ENCODE peak calls at places on chromosome 13, in four cellular contexts. W is kidney epithelial cell, T is endothelial cell of umbilical vein, Y is ascending aorta. E is an unnamed sample. For H3K27me3, the result is how much of the 10 kb centered on the place peaks cover.

GRCh38 chr13:51501592-51502205 is 48.9 kb upstream of the INTS6 start:
- DNase-seq in W (no peak), T (no peak), Y (no peak), E (no peak)

GRCh38 chr13:81318231-81319019 is 977.5 kb upstream of the SPRY2 start:
- DNase-seq in W (no peak), T (no peak), Y (no peak), E (no peak)

GRCh38 chr13:39040206-39040605 is 1.9 kb downstream of the NHLRC3 start:
- DNase-seq in W (no peak), T (no peak), Y (no peak), E (no peak)

GRCh38 chr13:101230271-101230890 is 185.9 kb downstream of the NALCN start:
- DNase-seq in W (no peak), T (no peak), Y (no peak), E (no peak)

GRCh38 chr13:85543144-85543543 is 256.1 kb downstream of the SLITRK6 start:
- DNase-seq in W (no peak), T (no peak), Y (no peak), E (no peak)

GRCh38 chr13:20997301-20998061 is 63.9 kb downstream of the LATS2 start:
- DNase-seq in W (peak), T (peak), Y (no peak), E (no peak)

GRCh38 chr13:77729502-77730221 is 32.2 kb downstream of the SLAIN1 start:
- DNase-seq in W (no peak), T (no peak), Y (no peak), E (no peak)

GRCh38 chr13:77521194-77521593 is 14.3 kb upstream of the SCEL start:
- DNase-seq in W (peak), T (peak), Y (no peak), E (no peak)

GRCh38 chr13:32150239-32150638 is 118.7 kb downstream of the FRY start:
- DNase-seq in W (no peak), T (no peak), Y (no peak), E (no peak)

GRCh38 chr13:93151277-93151676 is 75.3 kb upstream of the GPC6 start:
- DNase-seq in W (peak), T (no peak), Y (no peak), E (no peak)

GRCh38 chr13:40261947-40262346 is 404.5 kb downstream of the FOXO1 start:
- DNase-seq in W (no peak), T (no peak), Y (no peak), E (no peak)

GRCh38 chr13:29754486-29754806 is 96.0 kb downstream of the UBL3 start:
- DNase-seq in W (no peak), T (peak), Y (no peak), E (no peak)

GRCh38 chr13:112184851-112185371 is 118.0 kb downstream of the SOX1 start:
- DNase-seq in W (no peak), T (no peak), Y (no peak), E (no peak)

GRCh38 chr13:41848435-41849255 is 112.3 kb downstream of the VWA8 start:
- DNase-seq in W (no peak), T (no peak), Y (no peak), E (no peak)

GRCh38 chr13:66693656-66694055 is 536.5 kb downstream of the PCDH9 start:
- DNase-seq in W (no peak), T (peak), Y (no peak), E (no peak)

GRCh38 chr13:22696433-22696832 is 484.3 kb upstream of the SGCG start:
- DNase-seq in W (no peak), T (no peak), Y (no peak), E (no peak)

GRCh38 chr13:77000475-77000874 is 8.6 kb downstream of the CLN5 start:
- DNase-seq in W (no peak), T (no peak), Y (no peak), E (no peak)

GRCh38 chr13:74444161-74444571 is 310.0 kb upstream of the KLF12 start:
- DNase-seq in W (no peak), T (no peak), Y (no peak), E (no peak)

GRCh38 chr13:110680852-110681251 is 25.1 kb downstream of the CARS2 start:
- DNase-seq in W (no peak), T (peak), Y (no peak), E (no peak)

GRCh38 chr13:112175162-112176075 is 108.5 kb downstream of the SOX1 start:
- DNase-seq in W (no peak), T (no peak), Y (no peak), E (no peak)

GRCh38 chr13:71524245-71525002 is 342.6 kb downstream of the DACH1 start:
- DNase-seq in W (no peak), T (no peak), Y (no peak), E (no peak)

GRCh38 chr13:87234981-87235380 is 436.2 kb upstream of the SLITRK5 start:
- DNase-seq in W (peak), T (no peak), Y (no peak), E (no peak)

GRCh38 chr13:65336916-65337315 is 1893.2 kb downstream of the PCDH9 start:
- DNase-seq in W (no peak), T (no peak), Y (no peak), E (no peak)

GRCh38 chr13:44874886-44875630 is 114.2 kb downstream of the NUFIP1 start:
- DNase-seq in W (no peak), T (no peak), Y (no peak), E (no peak)

GRCh38 chr13:88074794-88075509 is 403.8 kb downstream of the SLITRK5 start:
- DNase-seq in W (no peak), T (no peak), Y (no peak), E (no peak)

GRCh38 chr13:79402074-79402635 is 3.9 kb downstream of the RBM26 start:
- DNase-seq in W (no peak), T (peak), Y (no peak), E (no peak)

GRCh38 chr13:43005460-43006236 is 13.6 kb upstream of the EPSTI1 start:
- DNase-seq in W (no peak), T (peak), Y (no peak), E (no peak)

GRCh38 chr13:58134525-58134924 is 503.0 kb downstream of the PCDH17 start:
- DNase-seq in W (no peak), T (no peak), Y (no peak), E (peak)

GRCh38 chr13:112651750-112652511 is 37.9 kb upstream of the ATP11A start:
- DNase-seq in W (no peak), T (no peak), Y (no peak), E (no peak)

GRCh38 chr13:106375085-106375484 is 160.4 kb downstream of the EFNB2 start:
- DNase-seq in W (no peak), T (no peak), Y (no peak), E (no peak)

GRCh38 chr13:30572859-30573275 is 44.9 kb upstream of the USPL1 start:
- DNase-seq in W (no peak), T (peak), Y (no peak), E (no peak)

GRCh38 chr13:87656311-87656710 is 14.9 kb upstream of the SLITRK5 start:
- DNase-seq in W (no peak), T (no peak), Y (no peak), E (no peak)

GRCh38 chr13:98834254-98834960 is 81.9 kb upstream of the SLC15A1 start:
- DNase-seq in W (no peak), T (no peak), Y (no peak), E (no peak)

GRCh38 chr13:43879323-43880181 is at the start of the genes CCDC122 and LACC1:
- DNase-seq in W (peak), T (peak), Y (peak), E (peak)

GRCh38 chr13:73952683-73953082 is 181.5 kb downstream of the KLF12 start:
- DNase-seq in W (no peak), T (no peak), Y (no peak), E (no peak)

GRCh38 chr13:46679369-46680180 is 117.4 kb downstream of the ESD start:
- DNase-seq in W (no peak), T (no peak), Y (no peak), E (no peak)

GRCh38 chr13:53126803-53127202 is 98.2 kb downstream of the OLFM4 start:
- DNase-seq in W (no peak), T (no peak), Y (no peak), E (peak)

DNA sequence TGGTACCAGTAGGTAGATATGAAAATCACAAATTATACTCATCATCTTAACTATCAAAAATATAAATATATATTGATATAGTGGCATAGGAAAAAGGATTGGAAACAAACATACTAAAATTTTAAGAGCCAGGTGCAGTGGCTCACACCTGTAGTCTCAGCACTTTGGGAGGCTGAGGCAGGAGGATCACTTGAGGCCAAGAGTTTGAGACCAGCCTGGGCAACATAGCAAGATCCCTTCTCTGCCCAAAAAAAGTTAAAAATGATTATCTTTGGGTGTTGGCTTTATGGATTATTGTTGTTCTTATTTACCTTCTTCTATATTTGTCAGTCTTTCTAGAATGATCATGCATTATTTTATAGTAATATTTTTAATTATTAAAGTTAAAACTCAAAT is 53.4 kb downstream of the FLT1 start:
- DNase-seq in W (no peak), T (no peak), Y (no peak), E (no peak)
- H3K4me3 ChIP-seq in W (no peak), T (no peak), Y (no peak), E (no peak)

GRCh38 chr13:109625156-109625555 is 161.2 kb downstream of the IRS2 start:
- DNase-seq in W (no peak), T (no peak), Y (no peak), E (no peak)

GRCh38 chr13:109626386-109627171 is 159.8 kb downstream of the IRS2 start:
- DNase-seq in W (no peak), T (no peak), Y (no peak), E (no peak)

GRCh38 chr13:109628251-109628699 is 158.1 kb downstream of the IRS2 start:
- DNase-seq in W (peak), T (no peak), Y (no peak), E (no peak)

GRCh38 chr13:109629737-109630136 is 156.6 kb downstream of the IRS2 start:
- DNase-seq in W (no peak), T (no peak), Y (no peak), E (no peak)

GRCh38 chr13:109627649-109628048 is 158.7 kb downstream of the IRS2 start:
- DNase-seq in W (no peak), T (no peak), Y (no peak), E (no peak)
- H3K27me3 ChIP-seq in W (under half), T (under half), Y (under half), E (under half)

DNA sequence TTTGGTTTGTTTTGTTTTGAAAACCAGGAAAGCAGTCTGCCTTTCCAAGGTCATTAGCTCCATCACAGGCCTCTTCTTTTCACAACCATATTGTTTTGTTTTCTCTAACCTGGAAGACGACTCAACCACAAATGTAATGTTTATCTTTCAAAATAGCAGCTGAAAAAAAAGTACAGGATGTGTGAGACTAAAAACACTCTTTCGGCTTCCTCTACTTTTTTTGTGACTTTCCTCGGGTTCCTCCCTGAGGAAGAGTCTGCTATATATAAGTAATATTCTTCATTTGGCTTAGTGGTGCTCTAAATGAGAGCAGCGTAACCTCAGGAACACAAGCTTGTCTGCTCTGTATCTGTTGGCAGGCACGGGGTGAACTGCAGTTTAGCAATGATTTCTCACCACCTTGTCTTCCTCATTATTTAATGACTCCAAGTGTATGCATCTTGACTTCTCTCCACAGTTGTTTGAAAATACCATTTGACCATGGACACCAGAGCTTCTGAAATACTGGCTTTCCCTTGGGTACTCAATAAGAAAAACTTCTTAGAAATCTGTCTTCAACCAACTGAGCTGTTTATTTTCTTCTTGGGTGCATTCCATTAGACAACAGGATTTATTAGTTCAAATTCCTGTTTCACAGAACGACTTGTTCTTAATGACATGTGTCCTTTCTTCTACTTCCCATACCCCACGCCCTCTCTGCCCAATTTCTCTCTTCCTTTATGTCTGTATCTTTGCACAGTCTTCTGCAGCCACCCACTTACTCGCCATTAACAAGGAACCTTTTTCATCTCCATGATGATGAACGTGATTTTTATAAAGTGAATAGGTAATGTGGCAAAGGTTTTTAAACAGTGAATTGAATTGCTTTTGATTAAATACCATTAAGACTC is 11.5 kb upstream of the ITM2B start:
- DNase-seq in W (no peak), T (peak), Y (no peak), E (no peak)
- H3K4me3 ChIP-seq in W (no peak), T (no peak), Y (peak), E (no peak)

GRCh38 chr13:48707405-48707804 is 53.7 kb downstream of the CYSLTR2 start:
- DNase-seq in W (no peak), T (no peak), Y (no peak), E (peak)
- H3K27me3 ChIP-seq in W (under half), T (under half), Y (under half), E (under half)

GRCh38 chr13:28452755-28453154 is 42.2 kb downstream of the FLT1 start:
- DNase-seq in W (no peak), T (no peak), Y (no peak), E (no peak)
- H3K4me3 ChIP-seq in W (no peak), T (no peak), Y (no peak), E (no peak)

DNA sequence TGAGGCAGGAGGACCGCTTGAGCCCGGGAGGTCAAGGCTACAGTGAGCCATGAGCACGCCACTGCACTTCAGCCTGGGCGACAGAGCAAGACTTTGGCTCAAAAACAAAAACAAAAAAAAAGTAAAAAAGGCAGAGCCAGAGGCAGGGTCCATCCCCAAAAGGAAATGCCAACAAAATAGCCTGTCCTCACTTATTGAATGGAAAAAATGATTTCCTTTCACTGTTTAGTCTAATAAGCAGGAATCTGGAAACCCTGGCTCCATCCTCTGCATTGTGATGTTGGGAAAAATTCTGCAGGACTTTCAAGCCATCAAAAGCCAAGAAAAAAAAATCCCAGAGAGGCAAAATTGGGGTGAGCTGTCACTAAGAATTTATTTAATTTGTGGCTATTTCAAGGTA is 23.2 kb downstream of the ZIC5 start:
- DNase-seq in W (no peak), T (no peak), Y (no peak), E (no peak)
- H3K27me3 ChIP-seq in W (under half), T (under half), Y (under half), E (half or more)